ENCODE peak calls at places on chromosome 11, in eight cellular contexts. H, L, T, Y, G, A, B and S are unnamed samples.

GRCh38 chr11:121226415-121227263 is 65.9 kb upstream of the SC5D start:
- DNase-seq in A (no peak), G (no peak), L (no peak), B (no peak), H (no peak), Y (no peak), T (no peak), S (no peak)

GRCh38 chr11:77322926-77323590 is 21.6 kb upstream of the GDPD4 start:
- DNase-seq in G (no peak), Y (no peak), T (no peak), B (no peak), H (no peak), A (no peak), L (no peak), S (no peak)

GRCh38 chr11:83656931-83657330 is 370.8 kb upstream of the CCDC90B start:
- DNase-seq in H (no peak), B (no peak), L (no peak), T (no peak), A (no peak), Y (no peak), G (no peak), S (no peak)

GRCh38 chr11:2885676-2886081 is at the start of gene CDKN1C:
- DNase-seq in G (peak; percentile 97), A (no peak), H (no peak), Y (peak; percentile 75), L (peak; percentile 53), T (peak; percentile 82), B (peak; percentile 94), S (peak; percentile 89)

GRCh38 chr11:70410276-70410675 is 11.9 kb downstream of the CTTN start:
- DNase-seq in Y (no peak), B (no peak), L (no peak), A (no peak), T (no peak), G (no peak), H (no peak), S (no peak)

GRCh38 chr11:135022430-135022829 is 610.4 kb upstream of the B3GAT1 start:
- DNase-seq in A (no peak), B (no peak), G (no peak), L (no peak), Y (no peak), T (no peak), H (no peak), S (no peak)

GRCh38 chr11:130178992-130179391 is 19.4 kb downstream of the ST14 start:
- DNase-seq in Y (no peak), A (no peak), G (no peak), T (no peak), H (no peak), L (no peak), B (no peak), S (no peak)

GRCh38 chr11:103525069-103525468 is 415.8 kb downstream of the DYNC2H1 start:
- DNase-seq in L (no peak), G (no peak), H (no peak), A (no peak), B (no peak), Y (no peak), T (no peak), S (peak; percentile 46)

GRCh38 chr11:70065318-70066135 is 12.6 kb upstream of the ANO1 start:
- DNase-seq in B (no peak), G (peak; percentile 48), Y (no peak), A (no peak), H (no peak), T (no peak), L (no peak), S (no peak)

GRCh38 chr11:70435361-70435760 is 37.0 kb downstream of the CTTN start:
- DNase-seq in B (no peak), L (no peak), G (no peak), Y (no peak), A (no peak), T (no peak), H (no peak), S (no peak)

GRCh38 chr11:42967653-42968052 is 344.1 kb upstream of the API5 start:
- DNase-seq in B (no peak), L (no peak), T (no peak), A (no peak), G (no peak), H (no peak), Y (no peak), S (no peak)

GRCh38 chr11:116701297-116701801 is 71.4 kb downstream of the BUD13 start:
- DNase-seq in A (no peak), L (no peak), B (no peak), T (no peak), Y (no peak), H (no peak), G (peak; percentile 45), S (no peak)

GRCh38 chr11:73856001-73856663 is 20.5 kb downstream of the COA4 start:
- DNase-seq in T (no peak), A (no peak), Y (peak; percentile 37), B (no peak), G (no peak), H (no peak), L (no peak), S (no peak)

GRCh38 chr11:73862971-73863370 is 13.7 kb downstream of the COA4 start:
- DNase-seq in Y (no peak), G (no peak), L (no peak), B (no peak), H (no peak), A (no peak), T (no peak), S (no peak)

GRCh38 chr11:73854680-73855079 is 22.0 kb downstream of the COA4 start:
- DNase-seq in H (no peak), A (no peak), G (no peak), T (no peak), L (no peak), Y (no peak), B (no peak), S (no peak)

GRCh38 chr11:73860202-73860601 is 16.4 kb downstream of the COA4 start:
- DNase-seq in T (no peak), G (no peak), A (no peak), B (no peak), H (no peak), L (no peak), Y (no peak), S (no peak)

GRCh38 chr11:73859671-73860070 is 17.0 kb downstream of the COA4 start:
- DNase-seq in T (no peak), Y (no peak), L (no peak), G (no peak), A (no peak), B (no peak), H (no peak), S (no peak)
- H3K27ac ChIP-seq in T (no peak overlapping the region), Y (no peak overlapping the region), L (no peak overlapping the region), G (no peak overlapping the region), A (no peak overlapping the region), B (no peak overlapping the region), H (no peak overlapping the region), S (no peak overlapping the region)

GRCh38 chr11:65987336-65987735 is 14.6 kb downstream of the EIF1AD start:
- DNase-seq in B (no peak), A (no peak), G (peak; percentile 36), L (no peak), H (no peak), Y (no peak), T (no peak), S (no peak)

GRCh38 chr11:65997286-65997685 is 4.7 kb downstream of the EIF1AD start:
- DNase-seq in A (no peak), G (no peak), B (no peak), H (no peak), L (no peak), Y (no peak), T (no peak), S (no peak)

GRCh38 chr11:65988791-65989592 is 13.0 kb downstream of the EIF1AD start:
- DNase-seq in T (peak; percentile 94), L (peak; percentile 78), G (peak; percentile 94), Y (peak; percentile 61), A (peak; percentile 92), H (peak; percentile 60), B (peak; percentile 94), S (peak; percentile 86)

DNA sequence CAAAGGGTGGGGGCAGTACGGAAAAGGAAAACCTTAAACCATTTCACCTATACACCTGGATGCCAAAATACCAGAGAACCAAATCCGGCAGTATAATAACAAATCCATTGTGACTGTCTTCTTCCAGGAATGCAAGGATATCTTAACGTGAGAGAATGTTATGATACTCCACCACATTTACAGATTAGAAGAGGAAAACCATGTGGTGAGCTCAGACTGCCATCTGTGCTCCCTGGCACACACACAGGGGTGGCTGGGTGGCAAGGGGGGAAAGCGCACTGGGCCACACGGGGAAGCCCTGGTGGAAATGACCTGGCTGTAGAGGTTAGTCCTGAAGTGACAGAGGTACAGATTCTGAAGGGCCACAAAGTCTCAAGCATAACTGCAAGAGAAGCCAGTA is 9.9 kb downstream of the EIF1AD start:
- DNase-seq in L (no peak), T (no peak), H (no peak), G (no peak), Y (no peak), A (no peak), B (no peak), S (no peak)
- H3K27ac ChIP-seq in L (no peak overlapping the region), T (no peak overlapping the region), H (no peak overlapping the region), G (no peak overlapping the region), Y (no peak overlapping the region), A (no peak overlapping the region), B (no peak overlapping the region), S (no peak overlapping the region)

GRCh38 chr11:57802411-57802810 is 40.8 kb downstream of the CTNND1 start:
- DNase-seq in L (no peak), G (no peak), B (no peak), Y (no peak), T (no peak), H (no peak), A (no peak), S (no peak)

GRCh38 chr11:57800444-57801184 is 39.0 kb downstream of the CTNND1 start:
- DNase-seq in H (peak; percentile 98), T (peak; percentile 74), B (peak; percentile 83), L (no peak), G (no peak), Y (no peak), A (peak; percentile 98), S (peak; percentile 79)

GRCh38 chr11:57804466-57804865 is 42.9 kb downstream of the CTNND1 start:
- DNase-seq in H (no peak), B (no peak), L (no peak), G (no peak), A (no peak), T (no peak), Y (no peak), S (no peak)

GRCh38 chr11:57798905-57799559 is 37.4 kb downstream of the CTNND1 start:
- DNase-seq in L (no peak), A (peak; percentile 69), T (no peak), H (peak; percentile 97), Y (no peak), G (no peak), B (no peak), S (peak; percentile 90)

GRCh38 chr11:57801185-57801490 is 39.5 kb downstream of the CTNND1 start:
- DNase-seq in T (peak; percentile 9), G (no peak), H (no peak), B (no peak), A (no peak), Y (no peak), L (no peak), S (no peak)
- H3K27ac ChIP-seq in T (no peak overlapping the region), G (peak overlapping the region; percentile 69), H (peak overlapping the region; percentile 97), B (no peak overlapping the region), A (no peak overlapping the region), Y (no peak overlapping the region), L (no peak overlapping the region), S (no peak overlapping the region)

DNA sequence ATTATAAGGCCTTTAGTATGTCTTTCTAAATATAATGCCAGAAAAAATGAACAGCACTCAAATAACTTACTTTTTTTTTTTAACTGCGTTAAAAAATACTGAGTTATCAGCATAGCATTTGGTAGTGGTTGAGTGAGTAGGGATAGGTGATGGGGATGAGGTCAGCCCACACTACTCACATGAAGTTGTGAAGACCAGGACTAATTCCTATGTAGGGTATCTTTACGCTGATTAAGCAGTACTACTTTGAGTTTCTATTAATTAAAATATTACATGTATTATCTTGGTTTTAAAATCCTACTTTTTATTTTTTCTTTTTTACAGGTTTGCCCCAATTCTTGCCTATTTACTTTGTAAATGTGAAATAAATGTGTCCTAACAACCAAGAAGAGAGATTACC is 13.5 kb downstream of the PHF21A start:
- DNase-seq in L (no peak), A (no peak), G (no peak), T (no peak), B (no peak), Y (no peak), H (no peak), S (no peak)
- H3K27ac ChIP-seq in L (no peak overlapping the region), A (no peak overlapping the region), G (no peak overlapping the region), T (no peak overlapping the region), B (no peak overlapping the region), Y (no peak overlapping the region), H (no peak overlapping the region), S (no peak overlapping the region)